ENCODE peak calls at places on chromosomes 7 and 10, in six cellular contexts. Y, N, G, O, Z and L are unnamed samples.

GRCh38 chr10:82377608-82378007 is 502.6 kb downstream of the NRG3 start:
- DNase-seq in Y (no peak), N (no peak), G (no peak), O (no peak), Z (no peak), L (no peak)

GRCh38 chr10:93746844-93747284 is 10.9 kb upstream of the LGI1 start:
- DNase-seq in Y (no peak), N (peak), G (peak), O (no peak), Z (peak), L (no peak)

GRCh38 chr7:33774762-33775523 is 130.4 kb upstream of the BMPER start:
- DNase-seq in Y (no peak), N (no peak), G (peak), O (no peak), Z (peak), L (no peak)

GRCh38 chr10:110212119-110213006 is 5.0 kb downstream of the MXI1 start:
- DNase-seq in Y (no peak), N (no peak), G (no peak), O (no peak), Z (no peak), L (peak)

GRCh38 chr7:158274404-158274811 is 313.2 kb downstream of the PTPRN2 start:
- DNase-seq in Y (no peak), N (no peak), G (no peak), O (no peak), Z (no peak), L (no peak)

GRCh38 chr7:102412548-102412947 is 16.4 kb downstream of the PRKRIP1 start:
- DNase-seq in Y (no peak), N (no peak), G (peak), O (no peak), Z (peak), L (peak)

GRCh38 chr7:129550673-129551360 is 48.5 kb downstream of the SMKR1 start:
- DNase-seq in Y (no peak), N (no peak), G (no peak), O (no peak), Z (no peak), L (no peak)

GRCh38 chr7:22666732-22667131 is 60.3 kb upstream of the IL6 start:
- DNase-seq in Y (no peak), N (peak), G (peak), O (no peak), Z (peak), L (no peak)

GRCh38 chr10:30435068-30435422 is 1.1 kb downstream of the MAP3K8 start:
- DNase-seq in Y (no peak), N (no peak), G (peak), O (no peak), Z (no peak), L (no peak)

GRCh38 chr7:75966209-75966961 is 28.0 kb downstream of the TMEM120A start:
- DNase-seq in Y (no peak), N (no peak), G (no peak), O (no peak), Z (no peak), L (no peak)

GRCh38 chr7:142319970-142320369 is 62.1 kb upstream of the PRSS58 start:
- DNase-seq in Y (peak), N (no peak), G (no peak), O (no peak), Z (no peak), L (peak)

GRCh38 chr10:61990761-61991135 is 89.2 kb downstream of the ARID5B start:
- DNase-seq in Y (no peak), N (no peak), G (no peak), O (no peak), Z (peak), L (no peak)

GRCh38 chr7:111301891-111302290 is 211.0 kb downstream of the LRRN3 start:
- DNase-seq in Y (no peak), N (no peak), G (no peak), O (no peak), Z (no peak), L (no peak)

GRCh38 chr7:139915864-139916716 is 87.0 kb downstream of the TBXAS1 start:
- DNase-seq in Y (peak), N (no peak), G (peak), O (no peak), Z (peak), L (peak)

GRCh38 chr7:123995617-123996326 is 37.1 kb downstream of the TMEM229A start:
- DNase-seq in Y (no peak), N (no peak), G (no peak), O (no peak), Z (no peak), L (no peak)

GRCh38 chr10:78292250-78292986 is 258.8 kb downstream of the RPS24 start:
- DNase-seq in Y (no peak), N (no peak), G (no peak), O (no peak), Z (no peak), L (no peak)

GRCh38 chr7:150514748-150515222 is at the start of gene GIMAP7:
- DNase-seq in Y (peak), N (no peak), G (no peak), O (no peak), Z (no peak), L (peak)

GRCh38 chr7:139726485-139726869 is 51.3 kb downstream of the HIPK2 start:
- DNase-seq in Y (no peak), N (no peak), G (no peak), O (no peak), Z (no peak), L (no peak)

GRCh38 chr7:30723776-30724175 is 28.2 kb upstream of the INMT start:
- DNase-seq in Y (no peak), N (no peak), G (no peak), O (no peak), Z (no peak), L (no peak)

GRCh38 chr7:134593530-134594392 is 44.9 kb downstream of the AKR1B15 start:
- DNase-seq in Y (no peak), N (no peak), G (peak), O (peak), Z (peak), L (no peak)

GRCh38 chr7:72493850-72494661 is 81.9 kb upstream of the CALN1 start:
- DNase-seq in Y (no peak), N (peak), G (peak), O (peak), Z (peak), L (peak)

GRCh38 chr10:126654579-126654978 is 15.9 kb downstream of the C10orf90 start:
- DNase-seq in Y (no peak), N (no peak), G (no peak), O (no peak), Z (no peak), L (no peak)

GRCh38 chr10:63093227-63093626 is 39.9 kb upstream of the NRBF2 start:
- DNase-seq in Y (no peak), N (no peak), G (no peak), O (no peak), Z (no peak), L (no peak)

GRCh38 chr10:119025776-119026175 is 3.7 kb upstream of the NANOS1 start:
- DNase-seq in Y (no peak), N (no peak), G (no peak), O (no peak), Z (no peak), L (no peak)

GRCh38 chr10:95756061-95756751 is at the start of gene ENTPD1:
- DNase-seq in Y (no peak), N (no peak), G (no peak), O (peak), Z (no peak), L (no peak)

GRCh38 chr7:158246960-158247673 is 340.5 kb downstream of the PTPRN2 start:
- DNase-seq in Y (no peak), N (no peak), G (no peak), O (no peak), Z (no peak), L (no peak)

GRCh38 chr10:21524526-21525366 is 736 bp downstream of the SKIDA1 start:
- DNase-seq in Y (no peak), N (no peak), G (peak), O (no peak), Z (peak), L (no peak)

GRCh38 chr10:8033812-8034665 is 20.4 kb upstream of the GATA3 start:
- DNase-seq in Y (no peak), N (no peak), G (no peak), O (no peak), Z (no peak), L (no peak)

GRCh38 chr7:130113887-130114286 is 43.6 kb downstream of the KLHDC10 start:
- DNase-seq in Y (no peak), N (no peak), G (no peak), O (no peak), Z (no peak), L (no peak)

GRCh38 chr7:94700926-94701554 is 45.1 kb upstream of the SGCE start:
- DNase-seq in Y (no peak), N (no peak), G (no peak), O (no peak), Z (no peak), L (no peak)

GRCh38 chr10:71370031-71370430 is 26.7 kb upstream of the CDH23 start:
- DNase-seq in Y (no peak), N (no peak), G (no peak), O (no peak), Z (no peak), L (no peak)

GRCh38 chr7:129450295-129450694 is 16.1 kb downstream of the STRIP2 start:
- DNase-seq in Y (no peak), N (no peak), G (no peak), O (no peak), Z (no peak), L (no peak)

GRCh38 chr10:44369851-44370250 is 15.0 kb downstream of the CXCL12 start:
- DNase-seq in Y (no peak), N (no peak), G (no peak), O (no peak), Z (no peak), L (no peak)

GRCh38 chr10:79452174-79452611 is 6.8 kb upstream of the ZCCHC24 start:
- DNase-seq in Y (no peak), N (no peak), G (no peak), O (no peak), Z (no peak), L (no peak)

GRCh38 chr7:44151679-44152355 is 10.7 kb upstream of the MYL7 start:
- DNase-seq in Y (no peak), N (no peak), G (no peak), O (no peak), Z (no peak), L (no peak)